ENCODE peak calls at places on chromosomes 5 and 9, in six cellular contexts. One of them, this sample, is unnamed.

GRCh38 chr9:79687131-79687447 is 115.3 kb downstream of the TLE4 start:
- DNase-seq in lower lobe of right lung: no peak
- DNase-seq in ascending aorta: no peak
- DNase-seq in stimulated activated CD4-positive, alpha-beta T cell treated with anti-CD3 and anti-CD28 coated beads, Interleukin-4, amount 100 ng/mL, for 48 hours: no peak
- DNase-seq in T47D: no peak
- DNase-seq in A549: no peak
- DNase-seq in this sample: no peak

GRCh38 chr5:92559743-92560142 is 1021.3 kb downstream of the NR2F1-AS1 start:
- DNase-seq in T47D: no peak
- DNase-seq in lower lobe of right lung: no peak
- DNase-seq in stimulated activated CD4-positive, alpha-beta T cell treated with anti-CD3 and anti-CD28 coated beads, Interleukin-4, amount 100 ng/mL, for 48 hours: no peak
- DNase-seq in ascending aorta: no peak
- DNase-seq in A549: no peak
- DNase-seq in this sample: no peak

GRCh38 chr9:131461166-131461565 is 41.6 kb upstream of the POMT1 start:
- DNase-seq in ascending aorta: peak
- DNase-seq in T47D: no peak
- DNase-seq in A549: no peak
- DNase-seq in lower lobe of right lung: no peak
- DNase-seq in stimulated activated CD4-positive, alpha-beta T cell treated with anti-CD3 and anti-CD28 coated beads, Interleukin-4, amount 100 ng/mL, for 48 hours: no peak
- DNase-seq in this sample: no peak

GRCh38 chr9:77020438-77021264 is 1.2 kb downstream of the FOXB2 start:
- DNase-seq in A549: no peak
- DNase-seq in stimulated activated CD4-positive, alpha-beta T cell treated with anti-CD3 and anti-CD28 coated beads, Interleukin-4, amount 100 ng/mL, for 48 hours: no peak
- DNase-seq in lower lobe of right lung: no peak
- DNase-seq in ascending aorta: no peak
- DNase-seq in T47D: no peak
- DNase-seq in this sample: no peak

GRCh38 chr9:21974542-21975409 is 19.4 kb downstream of the CDKN2A start:
- DNase-seq in stimulated activated CD4-positive, alpha-beta T cell treated with anti-CD3 and anti-CD28 coated beads, Interleukin-4, amount 100 ng/mL, for 48 hours: peak
- DNase-seq in T47D: no peak
- DNase-seq in A549: no peak
- DNase-seq in lower lobe of right lung: no peak
- DNase-seq in ascending aorta: peak
- DNase-seq in this sample: no peak

GRCh38 chr5:149450199-149450598 is 71.1 kb upstream of the IL17B start:
- DNase-seq in T47D: peak
- DNase-seq in ascending aorta: peak
- DNase-seq in lower lobe of right lung: no peak
- DNase-seq in A549: no peak
- DNase-seq in stimulated activated CD4-positive, alpha-beta T cell treated with anti-CD3 and anti-CD28 coated beads, Interleukin-4, amount 100 ng/mL, for 48 hours: no peak
- DNase-seq in this sample: no peak

GRCh38 chr5:168528521-168529360 is at the start of gene FBLL1:
- DNase-seq in T47D: no peak
- DNase-seq in lower lobe of right lung: no peak
- DNase-seq in stimulated activated CD4-positive, alpha-beta T cell treated with anti-CD3 and anti-CD28 coated beads, Interleukin-4, amount 100 ng/mL, for 48 hours: no peak
- DNase-seq in ascending aorta: no peak
- DNase-seq in A549: no peak
- DNase-seq in this sample: no peak

GRCh38 chr5:139644001-139644456 is 4.1 kb upstream of the CXXC5 start:
- DNase-seq in stimulated activated CD4-positive, alpha-beta T cell treated with anti-CD3 and anti-CD28 coated beads, Interleukin-4, amount 100 ng/mL, for 48 hours: no peak
- DNase-seq in ascending aorta: peak
- DNase-seq in lower lobe of right lung: no peak
- DNase-seq in A549: no peak
- DNase-seq in T47D: no peak
- DNase-seq in this sample: no peak

GRCh38 chr9:80492221-80492620 is 920.5 kb downstream of the TLE4 start:
- DNase-seq in ascending aorta: no peak
- DNase-seq in lower lobe of right lung: peak
- DNase-seq in T47D: no peak
- DNase-seq in stimulated activated CD4-positive, alpha-beta T cell treated with anti-CD3 and anti-CD28 coated beads, Interleukin-4, amount 100 ng/mL, for 48 hours: no peak
- DNase-seq in A549: no peak
- DNase-seq in this sample: no peak

GRCh38 chr5:108748010-108748353 is 285 bp downstream of the FER start:
- DNase-seq in ascending aorta: no peak
- DNase-seq in stimulated activated CD4-positive, alpha-beta T cell treated with anti-CD3 and anti-CD28 coated beads, Interleukin-4, amount 100 ng/mL, for 48 hours: peak
- DNase-seq in A549: no peak
- DNase-seq in T47D: no peak
- DNase-seq in lower lobe of right lung: no peak
- DNase-seq in this sample: no peak

GRCh38 chr5:124704594-124705284 is 41.7 kb downstream of the ZNF608 start:
- DNase-seq in lower lobe of right lung: no peak
- DNase-seq in A549: no peak
- DNase-seq in ascending aorta: no peak
- DNase-seq in stimulated activated CD4-positive, alpha-beta T cell treated with anti-CD3 and anti-CD28 coated beads, Interleukin-4, amount 100 ng/mL, for 48 hours: no peak
- DNase-seq in T47D: no peak
- DNase-seq in this sample: no peak

GRCh38 chr5:759781-760362 is 24.7 kb downstream of the ZDHHC11B start:
- DNase-seq in A549: no peak
- DNase-seq in stimulated activated CD4-positive, alpha-beta T cell treated with anti-CD3 and anti-CD28 coated beads, Interleukin-4, amount 100 ng/mL, for 48 hours: no peak
- DNase-seq in T47D: peak
- DNase-seq in ascending aorta: no peak
- DNase-seq in lower lobe of right lung: no peak
- DNase-seq in this sample: no peak

GRCh38 chr5:10595305-10595677 is 31.4 kb downstream of the ANKRD33B start:
- DNase-seq in T47D: no peak
- DNase-seq in stimulated activated CD4-positive, alpha-beta T cell treated with anti-CD3 and anti-CD28 coated beads, Interleukin-4, amount 100 ng/mL, for 48 hours: no peak
- DNase-seq in ascending aorta: no peak
- DNase-seq in A549: no peak
- DNase-seq in lower lobe of right lung: no peak
- DNase-seq in this sample: no peak

GRCh38 chr9:137788561-137789294 is 88.9 kb upstream of the CACNA1B start:
- DNase-seq in ascending aorta: no peak
- DNase-seq in A549: no peak
- DNase-seq in lower lobe of right lung: no peak
- DNase-seq in stimulated activated CD4-positive, alpha-beta T cell treated with anti-CD3 and anti-CD28 coated beads, Interleukin-4, amount 100 ng/mL, for 48 hours: no peak
- DNase-seq in T47D: no peak
- DNase-seq in this sample: no peak

GRCh38 chr5:169243651-169244422 is 57.1 kb downstream of the SLIT3 start:
- DNase-seq in stimulated activated CD4-positive, alpha-beta T cell treated with anti-CD3 and anti-CD28 coated beads, Interleukin-4, amount 100 ng/mL, for 48 hours: no peak
- DNase-seq in T47D: no peak
- DNase-seq in A549: no peak
- DNase-seq in lower lobe of right lung: no peak
- DNase-seq in ascending aorta: no peak
- DNase-seq in this sample: no peak

GRCh38 chr5:122756263-122756911 is 18.5 kb upstream of the SNX2 start:
- DNase-seq in lower lobe of right lung: no peak
- DNase-seq in ascending aorta: no peak
- DNase-seq in T47D: no peak
- DNase-seq in A549: no peak
- DNase-seq in stimulated activated CD4-positive, alpha-beta T cell treated with anti-CD3 and anti-CD28 coated beads, Interleukin-4, amount 100 ng/mL, for 48 hours: no peak
- DNase-seq in this sample: peak

GRCh38 chr5:67082941-67083340 is 113.7 kb downstream of the CD180 start:
- DNase-seq in T47D: no peak
- DNase-seq in A549: no peak
- DNase-seq in ascending aorta: no peak
- DNase-seq in lower lobe of right lung: no peak
- DNase-seq in stimulated activated CD4-positive, alpha-beta T cell treated with anti-CD3 and anti-CD28 coated beads, Interleukin-4, amount 100 ng/mL, for 48 hours: no peak
- DNase-seq in this sample: no peak

GRCh38 chr9:18638448-18639249 is 164.7 kb downstream of the ADAMTSL1 start:
- DNase-seq in T47D: no peak
- DNase-seq in A549: no peak
- DNase-seq in stimulated activated CD4-positive, alpha-beta T cell treated with anti-CD3 and anti-CD28 coated beads, Interleukin-4, amount 100 ng/mL, for 48 hours: no peak
- DNase-seq in lower lobe of right lung: no peak
- DNase-seq in ascending aorta: no peak
- DNase-seq in this sample: no peak

GRCh38 chr5:124289122-124289521 is 457.3 kb downstream of the ZNF608 start:
- DNase-seq in A549: no peak
- DNase-seq in stimulated activated CD4-positive, alpha-beta T cell treated with anti-CD3 and anti-CD28 coated beads, Interleukin-4, amount 100 ng/mL, for 48 hours: no peak
- DNase-seq in lower lobe of right lung: peak
- DNase-seq in ascending aorta: no peak
- DNase-seq in T47D: no peak
- DNase-seq in this sample: no peak